ENCODE peak calls at places on chromosomes 13 and 19, in seven cellular contexts. K is kidney epithelial cell, I is choroid plexus epithelial cell, V is mammary epithelial cell, Y is body of pancreas, Z is AG10803, N is DND-41. T is an unnamed sample.

GRCh38 chr19:45558399-45558878 is 26.2 kb downstream of the OPA3 start:
- DNase-seq in K (no peak), Z (no peak), V (peak; percentile 40), Y (peak; percentile 50), I (peak; percentile 74), N (peak; percentile 35), T (peak; percentile 45)

GRCh38 chr13:114010401-114011101 is 36.7 kb upstream of the C13orf46 start:
- DNase-seq in N (peak; percentile 15), I (no peak), Y (no peak), K (no peak), V (no peak), Z (no peak), T (no peak)

GRCh38 chr19:39277598-39277997 is 9.4 kb downstream of the IFNL2 start:
- DNase-seq in N (no peak), V (no peak), Y (no peak), Z (no peak), K (no peak), I (peak; percentile 31), T (peak; percentile 26)

GRCh38 chr19:10655457-10656312 is 1.5 kb downstream of the ILF3 start:
- DNase-seq in K (no peak), I (peak; percentile 50), Y (peak; percentile 70), N (peak; percentile 23), V (peak; percentile 40), Z (peak; percentile 57), T (peak; percentile 49)

GRCh38 chr19:14479985-14480694 is 5.0 kb upstream of the PTGER1 start:
- DNase-seq in Y (peak; percentile 29), I (peak; percentile 45), V (no peak), K (no peak), N (peak; percentile 69), Z (no peak), T (no peak)

GRCh38 chr13:33312150-33312908 is 26.8 kb upstream of the STARD13 start:
- DNase-seq in V (peak; percentile 36), K (no peak), Y (no peak), Z (peak; percentile 25), N (no peak), I (peak; percentile 71), T (peak; percentile 59)

GRCh38 chr19:46637224-46637623 is 1.2 kb upstream of the GNG8 start:
- DNase-seq in Y (no peak), Z (no peak), V (no peak), N (no peak), K (no peak), I (no peak), T (no peak)

GRCh38 chr19:36604656-36605100 is 435 bp upstream of the ZNF382 start:
- DNase-seq in Z (peak; percentile 12), I (peak; percentile 25), V (peak; percentile 45), Y (peak; percentile 74), K (peak; percentile 12), N (peak; percentile 89), T (peak; percentile 21)

GRCh38 chr19:46015961-46016425 is 6.9 kb downstream of the PGLYRP1 start:
- DNase-seq in Z (no peak), K (no peak), I (no peak), V (no peak), Y (peak; percentile 29), N (no peak), T (no peak)

GRCh38 chr19:19459707-19460251 is 54.3 kb downstream of the GATAD2A start:
- DNase-seq in Z (peak; percentile 71), V (no peak), Y (peak; percentile 35), K (no peak), I (peak; percentile 56), N (peak; percentile 69), T (peak; percentile 75)

GRCh38 chr19:58364127-58364526 is 1.6 kb upstream of the ZNF497 start:
- DNase-seq in V (no peak), K (no peak), Y (no peak), I (no peak), N (no peak), Z (no peak), T (no peak)

GRCh38 chr13:109256866-109257760 is 529.3 kb downstream of the IRS2 start:
- DNase-seq in Y (no peak), N (no peak), K (peak; percentile 97), I (peak; percentile 99), V (peak; percentile 100), Z (peak; percentile 100), T (peak; percentile 95)

GRCh38 chr13:106376411-106377112 is 158.9 kb downstream of the EFNB2 start:
- DNase-seq in I (peak; percentile 99), K (peak; percentile 84), Z (peak; percentile 87), V (peak; percentile 90), N (peak; percentile 14), Y (peak; percentile 10), T (peak; percentile 91)

GRCh38 chr13:112716841-112717520 is 27.1 kb downstream of the ATP11A start:
- DNase-seq in I (no peak), N (no peak), Y (no peak), V (no peak), K (no peak), Z (no peak), T (no peak)

GRCh38 chr13:105464249-105464648 is 1071.2 kb downstream of the EFNB2 start:
- DNase-seq in V (peak; percentile 68), I (peak; percentile 71), Y (no peak), Z (no peak), N (no peak), K (peak; percentile 37), T (no peak)

GRCh38 chr13:30142502-30143211 is 164.7 kb downstream of the KATNAL1 start:
- DNase-seq in K (peak; percentile 91), I (peak; percentile 99), Z (peak; percentile 100), N (no peak), V (peak; percentile 95), Y (peak; percentile 46), T (peak; percentile 99)

GRCh38 chr19:19361075-19361594 is 40.5 kb downstream of the MAU2 start:
- DNase-seq in N (peak; percentile 74), I (peak; percentile 91), Z (peak; percentile 84), K (peak; percentile 44), V (peak; percentile 74), Y (peak; percentile 86), T (peak; percentile 83)

GRCh38 chr19:34299576-34299975 is 45.2 kb downstream of the GARRE1 start:
- DNase-seq in V (no peak), Y (no peak), I (no peak), Z (no peak), N (no peak), K (no peak), T (no peak)

GRCh38 chr13:75363371-75363770 is 118.6 kb downstream of the TBC1D4 start:
- DNase-seq in N (no peak), V (no peak), K (no peak), I (no peak), Y (no peak), Z (no peak), T (no peak)

GRCh38 chr13:75364131-75364713 is 117.7 kb downstream of the TBC1D4 start:
- DNase-seq in Y (no peak), Z (no peak), K (no peak), V (peak; percentile 85), I (no peak), N (no peak), T (no peak)

GRCh38 chr13:75366380-75367280 is 115.3 kb downstream of the TBC1D4 start:
- DNase-seq in K (no peak), I (peak; percentile 38), Y (no peak), Z (no peak), N (no peak), V (no peak), T (no peak)

GRCh38 chr13:75368167-75368566 is 113.8 kb downstream of the TBC1D4 start:
- DNase-seq in K (peak; percentile 51), Z (peak; percentile 80), I (peak; percentile 91), Y (no peak), V (peak; percentile 62), N (no peak), T (peak; percentile 70)

DNA sequence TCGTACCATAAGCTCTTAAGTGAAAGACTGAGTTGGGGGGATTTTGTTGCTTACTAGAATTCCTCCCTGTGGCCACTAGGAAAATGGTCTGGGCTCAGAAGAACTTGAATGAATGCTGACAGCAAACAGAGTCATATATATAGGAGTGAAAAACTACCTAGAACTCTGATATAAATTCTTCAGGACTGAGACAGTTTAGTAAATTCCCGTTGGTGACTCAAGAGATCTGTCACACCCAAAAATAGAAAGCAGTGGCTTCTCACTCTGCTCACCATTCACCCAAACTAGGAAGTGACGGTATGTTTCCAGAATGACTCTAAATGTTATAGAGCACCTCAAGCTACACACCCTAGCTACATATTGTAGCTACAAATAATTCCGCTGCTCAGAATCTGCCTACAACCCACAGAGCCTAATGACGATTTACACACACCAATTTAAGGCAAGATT is 116.2 kb downstream of the TBC1D4 start:
- DNase-seq in V (peak; percentile 94), N (no peak), Z (peak; percentile 69), Y (no peak), I (peak; percentile 72), K (peak; percentile 75), T (no peak)
- TF ChIP-seq CTCF in V (peak; percentile 27), N (no peak), Z (peak; percentile 21), Y (no peak), I (peak; percentile 28), K (peak; percentile 15), T (no peak)

GRCh38 chr13:24199016-24199415 is 38.5 kb downstream of the SPATA13 start:
- DNase-seq in Y (no peak), Z (peak; percentile 83), N (no peak), V (no peak), I (no peak), K (no peak), T (peak; percentile 73)

GRCh38 chr13:24202215-24202614 is 41.7 kb downstream of the SPATA13 start:
- DNase-seq in Y (peak; percentile 63), K (no peak), I (no peak), Z (no peak), N (no peak), V (no peak), T (no peak)

GRCh38 chr13:24208314-24208713 is 47.8 kb downstream of the SPATA13 start:
- DNase-seq in N (no peak), I (peak; percentile 84), K (peak; percentile 72), Y (no peak), V (peak; percentile 67), Z (peak; percentile 86), T (peak; percentile 68)

GRCh38 chr13:24207841-24208240 is 47.3 kb downstream of the SPATA13 start:
- DNase-seq in I (no peak), Y (no peak), N (no peak), V (no peak), K (no peak), Z (no peak), T (no peak)

GRCh38 chr13:24203726-24204295 is 43.3 kb downstream of the SPATA13 start:
- DNase-seq in K (no peak), Z (peak; percentile 14), V (no peak), N (peak; percentile 61), Y (no peak), I (peak; percentile 64), T (peak; percentile 63)
- H3K4me3 ChIP-seq in K (no peak overlapping the region), Z (no peak overlapping the region), V (no peak overlapping the region), N (peak overlapping the region; percentile 16), Y (no peak overlapping the region), I (no peak overlapping the region), T (no peak overlapping the region)

DNA sequence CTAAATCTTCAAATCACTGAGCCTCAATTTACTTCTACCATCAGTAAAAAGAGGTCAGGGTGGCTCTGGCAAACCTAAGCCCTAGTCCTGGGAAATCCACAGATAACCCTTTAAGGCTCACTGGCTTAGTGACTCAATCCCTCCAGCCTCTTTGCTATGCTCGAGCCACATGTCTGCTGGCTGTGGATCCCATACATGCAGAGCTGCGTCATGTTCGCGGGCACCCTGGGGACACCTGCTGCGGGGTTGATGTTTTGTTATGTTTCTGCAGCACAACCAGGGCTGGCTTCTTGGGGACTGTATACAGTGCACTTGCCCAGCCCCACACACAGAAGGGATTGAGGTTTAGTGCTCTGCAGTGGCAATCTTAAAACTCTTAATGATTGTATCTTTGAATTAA is 41.6 kb upstream of the C13orf42 start:
- DNase-seq in N (no peak), V (no peak), K (no peak), Z (no peak), I (peak; percentile 46), Y (no peak), T (peak; percentile 22)
- TF ChIP-seq CTCF in N (no peak), V (no peak), K (no peak), Z (no peak), I (no peak), Y (no peak), T (no peak)

GRCh38 chr19:1468274-1469199 is 10.5 kb downstream of the C19orf25 start:
- DNase-seq in I (peak; percentile 42), V (peak; percentile 50), Y (peak; percentile 45), K (no peak), N (no peak), Z (peak; percentile 53), T (peak; percentile 34)
- H3K4me3 ChIP-seq in I (no peak overlapping the region), V (peak overlapping the region; percentile 39), Y (no peak overlapping the region), K (no peak overlapping the region), N (no peak overlapping the region), Z (peak overlapping the region; percentile 24), T (peak overlapping the region; percentile 18)